ENCODE peak calls at places on chromosomes 11 and 22, in four cellular contexts. I is Caco-2, V is choroid plexus epithelial cell, Z is AG04450. B is an unnamed sample.

GRCh38 chr11:102361100-102362021 is 14.3 kb downstream of the BIRC2 start:
- DNase-seq in V (peak), I (no peak), Z (no peak), B (no peak)

GRCh38 chr11:77082838-77083552 is 16.2 kb downstream of the CAPN5 start:
- DNase-seq in V (peak), Z (no peak), I (peak), B (no peak)

GRCh38 chr11:12845739-12846358 is 163.3 kb upstream of the RASSF10 start:
- DNase-seq in V (peak), Z (peak), I (peak), B (peak)

GRCh38 chr11:33868646-33869461 is 23.0 kb downstream of the LMO2 start:
- DNase-seq in Z (no peak), V (no peak), I (no peak), B (no peak)

GRCh38 chr22:29308791-29309262 is 2.4 kb downstream of the GAS2L1 start:
- DNase-seq in V (peak), I (peak), Z (no peak), B (no peak)

GRCh38 chr11:61041755-61042518 is 60.4 kb upstream of the CD5 start:
- DNase-seq in Z (no peak), V (peak), I (no peak), B (peak)

GRCh38 chr11:64876835-64877341 is 1.5 kb downstream of the EHD1 start:
- DNase-seq in I (peak), Z (no peak), V (no peak), B (peak)

GRCh38 chr11:101848262-101848661 is 66.5 kb upstream of the CEP126 start:
- DNase-seq in I (no peak), V (peak), Z (no peak), B (no peak)

GRCh38 chr11:4495487-4495886 is 13.0 kb downstream of the OR52K1 start:
- DNase-seq in Z (no peak), V (no peak), I (no peak), B (peak)

GRCh38 chr11:6320411-6321207 is at the start of gene CAVIN3:
- DNase-seq in Z (peak), V (peak), I (peak), B (peak)

GRCh38 chr11:62553839-62554361 is 7.3 kb upstream of the AHNAK start:
- DNase-seq in Z (peak), V (peak), I (no peak), B (peak)

GRCh38 chr11:128470081-128470480 is 117.3 kb downstream of the ETS1 start:
- DNase-seq in I (no peak), V (no peak), Z (no peak), B (no peak)

GRCh38 chr22:48718818-48719500 is 1108.7 kb downstream of the BRD1 start:
- DNase-seq in I (no peak), V (no peak), Z (no peak), B (no peak)

GRCh38 chr11:113106507-113106906 is 145.3 kb downstream of the NCAM1 start:
- DNase-seq in I (no peak), V (peak), Z (no peak), B (no peak)

GRCh38 chr11:1392561-1392960 is 2.8 kb downstream of the BRSK2 start:
- DNase-seq in Z (no peak), V (no peak), I (no peak), B (no peak)
- TF ChIP-seq CTCF in Z (no peak), V (no peak), I (no peak), B (no peak)

DNA sequence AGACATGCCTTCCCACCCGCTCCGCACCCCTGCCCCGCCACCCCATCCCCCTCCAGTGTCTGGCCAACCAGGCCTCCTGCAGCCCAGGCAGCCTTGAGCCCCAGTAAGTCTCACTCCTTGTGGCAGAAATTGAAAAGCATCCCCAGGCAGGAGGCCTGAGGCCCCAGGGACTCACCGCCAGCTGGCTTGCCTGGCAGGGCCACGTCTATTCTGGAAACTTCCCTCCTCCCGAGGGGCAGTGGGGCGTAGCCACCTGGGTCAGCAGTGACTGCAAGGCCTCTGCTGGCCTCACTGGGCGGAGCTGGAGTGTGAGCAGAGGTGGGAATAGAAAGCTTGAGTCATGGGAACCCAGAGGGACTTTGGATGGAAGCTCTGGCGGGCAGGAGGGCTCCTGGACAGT is 26.3 kb downstream of the ANO1 start:
- DNase-seq in V (no peak), Z (no peak), I (no peak), B (no peak)
- TF ChIP-seq CTCF in V (no peak), Z (no peak), I (no peak), B (no peak)

GRCh38 chr11:15159085-15159484 is 44.4 kb downstream of the INSC start:
- DNase-seq in I (no peak), Z (no peak), V (peak), B (peak)
- TF ChIP-seq CTCF in I (peak), Z (peak), V (peak), B (peak)

GRCh38 chr22:35043932-35044319 is 22.0 kb upstream of the ISX start:
- DNase-seq in V (no peak), I (no peak), Z (no peak), B (no peak)
- TF ChIP-seq CTCF in V (no peak), I (no peak), Z (no peak), B (no peak)

DNA sequence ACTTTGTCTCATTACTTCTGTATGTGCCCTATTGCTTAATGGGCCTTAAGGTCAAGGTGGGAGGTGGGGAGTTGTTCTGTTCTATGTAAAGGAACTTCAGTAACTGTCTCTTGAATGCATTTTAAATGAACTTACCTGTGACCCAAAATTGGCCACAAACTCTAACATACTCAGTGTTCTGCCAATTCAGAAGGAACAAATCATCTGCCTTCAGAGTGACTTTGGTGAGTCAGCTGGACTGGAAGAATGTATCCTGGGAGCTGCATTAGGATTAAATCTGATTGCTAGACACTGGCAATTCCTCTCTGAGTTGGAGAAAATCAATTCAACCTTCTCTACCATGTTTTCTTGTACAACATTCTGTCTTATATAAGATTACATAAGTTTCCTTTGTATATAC is 1104.8 kb downstream of the DLG2 start:
- DNase-seq in Z (no peak), V (peak), I (no peak), B (no peak)
- TF ChIP-seq CTCF in Z (no peak), V (no peak), I (no peak), B (no peak)

GRCh38 chr11:44437122-44437521 is 127.2 kb upstream of the ALX4 start:
- DNase-seq in V (no peak), I (no peak), Z (no peak), B (no peak)

GRCh38 chr11:44430140-44430539 is 120.2 kb upstream of the ALX4 start:
- DNase-seq in V (no peak), Z (no peak), I (no peak), B (no peak)

GRCh38 chr11:44434191-44434590 is 124.3 kb upstream of the ALX4 start:
- DNase-seq in V (no peak), Z (no peak), I (no peak), B (no peak)
- TF ChIP-seq CTCF in V (no peak), Z (no peak), I (no peak), B (no peak)

DNA sequence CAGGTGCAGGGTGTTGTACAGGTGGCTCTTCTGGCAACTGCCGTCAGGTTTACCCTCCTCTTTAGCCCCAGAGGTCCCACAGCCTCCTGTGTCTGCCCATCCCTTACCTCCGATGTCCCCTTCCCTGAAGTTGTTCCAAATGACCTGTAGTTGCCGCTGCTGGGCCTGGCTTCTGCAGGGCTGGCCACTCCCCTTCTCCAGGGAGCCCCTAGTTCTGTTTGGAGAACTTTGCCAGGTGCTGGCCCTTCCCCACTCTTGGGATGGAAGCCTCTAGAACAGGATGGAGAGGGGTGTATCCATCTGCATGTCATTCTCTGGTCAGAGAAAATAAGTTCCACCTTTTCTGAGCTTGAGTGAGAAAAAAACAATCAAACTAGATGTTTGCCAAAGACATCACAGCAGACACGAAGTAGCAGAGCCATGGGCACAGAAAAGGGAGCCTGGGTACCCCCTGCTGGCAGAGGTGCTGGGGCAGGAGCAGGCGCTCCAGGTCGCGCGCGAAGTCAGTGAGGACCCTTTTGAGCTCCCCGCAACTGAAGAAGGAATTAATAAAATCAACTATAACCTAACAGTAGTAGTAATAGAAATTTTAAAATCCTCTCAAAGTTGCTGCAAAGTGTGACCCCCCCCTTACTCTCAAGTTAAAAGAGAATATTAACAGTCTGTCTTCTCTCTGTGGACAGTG is 20.2 kb upstream of the PARVB start:
- DNase-seq in I (no peak), Z (no peak), V (peak), B (no peak)
- TF ChIP-seq CTCF in I (no peak), Z (peak), V (peak), B (no peak)